ENCODE peak calls at places on chromosomes 3 and 15, in four cellular contexts. P is GM12878, Q is K562, Z is HL-60. V is an unnamed sample.

GRCh38 chr3:102113421-102114041 is 264.2 kb downstream of the NFKBIZ start:
- DNase-seq in P (no peak), Q (no peak), Z (no peak), V (no peak)

GRCh38 chr15:85789496-85789875 is 5.2 kb downstream of the KLHL25 start:
- DNase-seq in P (no peak), Q (no peak), Z (no peak), V (no peak)

GRCh38 chr15:58475573-58476524 is 44.1 kb downstream of the LIPC start:
- DNase-seq in P (no peak), Q (no peak), Z (peak; percentile 36), V (no peak)

GRCh38 chr3:129958715-129959114 is 15.8 kb upstream of the TRH start:
- DNase-seq in P (no peak), Q (no peak), Z (no peak), V (no peak)

GRCh38 chr3:48155122-48155521 is 33.1 kb downstream of the CDC25A start:
- DNase-seq in P (no peak), Q (no peak), Z (no peak), V (no peak)

GRCh38 chr15:101447561-101448071 is 41.9 kb downstream of the PCSK6 start:
- DNase-seq in P (no peak), Q (no peak), Z (no peak), V (no peak)

GRCh38 chr3:31522152-31522551 is 10.6 kb upstream of the STT3B start:
- DNase-seq in P (no peak), Q (no peak), Z (no peak), V (no peak)

GRCh38 chr3:54642147-54642546 is 285.7 kb downstream of the LRTM1 start:
- DNase-seq in P (no peak), Q (no peak), Z (no peak), V (no peak)

GRCh38 chr15:34620814-34621213 is 37.4 kb upstream of the GOLGA8B start:
- DNase-seq in P (no peak), Q (no peak), Z (no peak), V (no peak)

GRCh38 chr3:121431717-121432517 is 113.9 kb downstream of the POLQ start:
- DNase-seq in P (peak; percentile 62), Q (no peak), Z (no peak), V (peak; percentile 20)

GRCh38 chr15:91956026-91956723 is 102.7 kb downstream of the SLCO3A1 start:
- DNase-seq in P (no peak), Q (no peak), Z (no peak), V (no peak)

GRCh38 chr3:146308682-146309081 is 57.8 kb upstream of the PLSCR4 start:
- DNase-seq in P (no peak), Q (no peak), Z (no peak), V (no peak)

GRCh38 chr15:31387101-31387482 is 60.5 kb downstream of the KLF13 start:
- DNase-seq in P (no peak), Q (no peak), Z (no peak), V (no peak)

GRCh38 chr15:81575436-81576123 is 201.6 kb upstream of the TMC3 start:
- DNase-seq in P (no peak), Q (peak; percentile 11), Z (no peak), V (no peak)

GRCh38 chr3:144235489-144235888 is 263.9 kb downstream of the DIPK2A start:
- DNase-seq in P (no peak), Q (no peak), Z (no peak), V (no peak)

GRCh38 chr15:71092056-71092600 is 23.1 kb upstream of the THSD4 start:
- DNase-seq in P (no peak), Q (no peak), Z (no peak), V (no peak)

GRCh38 chr15:80514071-80514780 is 110.0 kb downstream of the ARNT2 start:
- DNase-seq in P (no peak), Q (no peak), Z (no peak), V (no peak)

GRCh38 chr3:21783834-21784233 is 32.8 kb upstream of the ZNF385D start:
- DNase-seq in P (no peak), Q (no peak), Z (no peak), V (no peak)

GRCh38 chr3:16609927-16610580 is 4.8 kb upstream of the DAZL start:
- DNase-seq in P (no peak), Q (no peak), Z (no peak), V (no peak)

GRCh38 chr3:63029921-63030320 is 154.7 kb upstream of the CADPS start:
- DNase-seq in P (no peak), Q (no peak), Z (no peak), V (no peak)

GRCh38 chr15:72472907-72473669 is 1.0 kb upstream of the ARIH1 start:
- DNase-seq in P (peak; percentile 5), Q (no peak), Z (no peak), V (no peak)

GRCh38 chr3:11563749-11564148 is 80.0 kb downstream of the VGLL4 start:
- DNase-seq in P (no peak), Q (no peak), Z (no peak), V (no peak)

GRCh38 chr15:50979041-50979440 is 70.6 kb downstream of the AP4E1 start:
- DNase-seq in P (no peak), Q (no peak), Z (no peak), V (no peak)

GRCh38 chr15:99474981-99475753 is 90.6 kb upstream of the MEF2A start:
- DNase-seq in P (no peak), Q (no peak), Z (no peak), V (no peak)

GRCh38 chr3:175729466-175729865 is 870.3 kb downstream of the NAALADL2 start:
- DNase-seq in P (no peak), Q (no peak), Z (no peak), V (no peak)

GRCh38 chr3:77041156-77041696 is 1.3 kb downstream of the ROBO2 start:
- DNase-seq in P (no peak), Q (no peak), Z (no peak), V (no peak)

GRCh38 chr3:143737065-143737464 is 111.2 kb downstream of the SLC9A9 start:
- DNase-seq in P (no peak), Q (no peak), Z (no peak), V (no peak)

GRCh38 chr3:5226783-5227182 is 39.3 kb downstream of the EDEM1 start:
- DNase-seq in P (no peak), Q (no peak), Z (no peak), V (no peak)

GRCh38 chr15:42094512-42094963 is at the start of gene PLA2G4D:
- DNase-seq in P (no peak), Q (no peak), Z (no peak), V (no peak)

GRCh38 chr15:90001062-90001682 is at the start of gene ZNF710:
- DNase-seq in P (no peak), Q (peak; percentile 80), Z (no peak), V (peak; percentile 61)

GRCh38 chr15:36814085-36814484 is 234.7 kb downstream of the CDIN1 start:
- DNase-seq in P (no peak), Q (no peak), Z (no peak), V (no peak)

GRCh38 chr3:61563614-61564404 is 2.4 kb downstream of the PTPRG start:
- DNase-seq in P (no peak), Q (no peak), Z (no peak), V (peak; percentile 13)

GRCh38 chr15:53384417-53384816 is 375.0 kb downstream of the WDR72 start:
- DNase-seq in P (no peak), Q (no peak), Z (no peak), V (no peak)

GRCh38 chr3:184172681-184173373 is 1.8 kb upstream of the AP2M1 start:
- DNase-seq in P (no peak), Q (no peak), Z (no peak), V (no peak)

GRCh38 chr3:98613616-98614015 is 20.2 kb upstream of the CPOX start:
- DNase-seq in P (peak; percentile 24), Q (no peak), Z (no peak), V (no peak)

GRCh38 chr3:98612996-98613517 is 19.6 kb upstream of the CPOX start:
- DNase-seq in P (peak; percentile 96), Q (no peak), Z (no peak), V (no peak)

GRCh38 chr3:98623572-98624280 is 30.3 kb upstream of the CPOX start:
- DNase-seq in P (no peak), Q (no peak), Z (no peak), V (no peak)

GRCh38 chr3:98612587-98612986 is 19.2 kb upstream of the CPOX start:
- DNase-seq in P (no peak), Q (no peak), Z (no peak), V (no peak)

GRCh38 chr3:98617841-98618240 is 24.4 kb upstream of the CPOX start:
- DNase-seq in P (no peak), Q (no peak), Z (no peak), V (no peak)
- TF ChIP-seq SPI1 in P (no peak), Q (no peak), Z (no peak), V (no peak)

GRCh38 chr3:1292571-1292970 is 199.7 kb downstream of the CNTN6 start:
- DNase-seq in P (no peak), Q (no peak), Z (no peak), V (no peak)
- TF ChIP-seq SPI1 in P (no peak), Q (no peak), Z (no peak), V (no peak)

GRCh38 chr3:124250053-124250452 is 258.1 kb upstream of the ROPN1 start:
- DNase-seq in P (no peak), Q (no peak), Z (no peak), V (no peak)

GRCh38 chr3:124243253-124243859 is 251.4 kb upstream of the ROPN1 start:
- DNase-seq in P (no peak), Q (no peak), Z (no peak), V (no peak)

GRCh38 chr3:124248471-124249028 is 256.6 kb upstream of the ROPN1 start:
- DNase-seq in P (no peak), Q (no peak), Z (no peak), V (no peak)

GRCh38 chr3:124246366-124246765 is 254.4 kb upstream of the ROPN1 start:
- DNase-seq in P (no peak), Q (no peak), Z (no peak), V (no peak)

GRCh38 chr3:124246949-124247348 is 255.0 kb upstream of the ROPN1 start:
- DNase-seq in P (no peak), Q (peak; percentile 12), Z (no peak), V (no peak)
- TF ChIP-seq SPI1 in P (no peak), Q (no peak), Z (no peak), V (no peak)

GRCh38 chr3:112653881-112654300 is 12.9 kb upstream of the CCDC80 start:
- DNase-seq in P (no peak), Q (no peak), Z (no peak), V (no peak)
- TF ChIP-seq SPI1 in P (no peak), Q (no peak), Z (no peak), V (no peak)

GRCh38 chr3:28859897-28860296 is 421.0 kb upstream of the RBMS3 start:
- DNase-seq in P (no peak), Q (no peak), Z (no peak), V (no peak)
- TF ChIP-seq SPI1 in P (no peak), Q (no peak), Z (no peak), V (no peak)

GRCh38 chr3:47034868-47035489 is 55.5 kb downstream of the NBEAL2 start:
- DNase-seq in P (no peak), Q (no peak), Z (no peak), V (no peak)
- TF ChIP-seq SPI1 in P (no peak), Q (no peak), Z (no peak), V (no peak)

GRCh38 chr3:180594631-180595348 is 7.2 kb upstream of the TTC14 start:
- DNase-seq in P (peak; percentile 26), Q (no peak), Z (no peak), V (no peak)
- TF ChIP-seq SPI1 in P (no peak), Q (no peak), Z (no peak), V (no peak)

GRCh38 chr3:127746400-127747057 is 73.8 kb downstream of the ABTB1 start:
- DNase-seq in P (no peak), Q (peak; percentile 38), Z (no peak), V (no peak)
- TF ChIP-seq SPI1 in P (no peak), Q (no peak), Z (no peak), V (no peak)